ENCODE peak calls at places on chromosomes 16 and 17, in ten cellular contexts. One of them, this sample, is unnamed.
A peak's percentile ranks its signal among the peaks of the same experiment; 100 is the strongest.

GRCh38 chr17:59154721-59155438 is at the start of gene SKA2:
- DNase-seq in gastrocnemius medialis: no peak
- DNase-seq in transverse colon: peak; percentile 97
- DNase-seq in A549: peak; percentile 95
- DNase-seq in endothelial cell of umbilical vein: no peak
- DNase-seq in stomach: peak; percentile 97
- DNase-seq in breast epithelium: peak; percentile 95
- DNase-seq in uterus: peak; percentile 95
- DNase-seq in ovary: peak; percentile 95
- DNase-seq in right lobe of liver: peak; percentile 96
- DNase-seq in this sample: peak; percentile 99

GRCh38 chr17:77420804-77421634 is 280.2 kb downstream of the SEC14L1 start:
- DNase-seq in transverse colon: peak; percentile 56
- DNase-seq in A549: peak; percentile 54
- DNase-seq in uterus: peak; percentile 84
- DNase-seq in breast epithelium: no peak
- DNase-seq in stomach: no peak
- DNase-seq in gastrocnemius medialis: peak; percentile 70
- DNase-seq in ovary: peak; percentile 82
- DNase-seq in endothelial cell of umbilical vein: peak; percentile 42
- DNase-seq in right lobe of liver: peak; percentile 75
- DNase-seq in this sample: no peak

GRCh38 chr17:14827394-14827793 is 437.7 kb downstream of the PMP22 start:
- DNase-seq in A549: no peak
- DNase-seq in transverse colon: no peak
- DNase-seq in ovary: no peak
- DNase-seq in stomach: no peak
- DNase-seq in uterus: no peak
- DNase-seq in gastrocnemius medialis: no peak
- DNase-seq in breast epithelium: no peak
- DNase-seq in right lobe of liver: no peak
- DNase-seq in endothelial cell of umbilical vein: no peak
- DNase-seq in this sample: no peak

GRCh38 chr16:47025641-47026040 is 52.2 kb upstream of the DNAJA2 start:
- DNase-seq in uterus: no peak
- DNase-seq in ovary: no peak
- DNase-seq in right lobe of liver: no peak
- DNase-seq in transverse colon: no peak
- DNase-seq in A549: no peak
- DNase-seq in breast epithelium: no peak
- DNase-seq in stomach: no peak
- DNase-seq in gastrocnemius medialis: no peak
- DNase-seq in endothelial cell of umbilical vein: no peak
- DNase-seq in this sample: no peak

GRCh38 chr17:62064791-62065563 is at the start of gene MED13:
- DNase-seq in transverse colon: peak; percentile 71
- DNase-seq in endothelial cell of umbilical vein: peak; percentile 60
- DNase-seq in right lobe of liver: peak; percentile 79
- DNase-seq in A549: peak; percentile 69
- DNase-seq in uterus: peak; percentile 56
- DNase-seq in breast epithelium: peak; percentile 57
- DNase-seq in gastrocnemius medialis: peak; percentile 74
- DNase-seq in ovary: peak; percentile 60
- DNase-seq in stomach: peak; percentile 64
- DNase-seq in this sample: no peak

GRCh38 chr17:34980681-34981537 is 597 bp downstream of the LIG3 start:
- DNase-seq in gastrocnemius medialis: peak; percentile 53
- DNase-seq in transverse colon: peak; percentile 78
- DNase-seq in uterus: peak; percentile 64
- DNase-seq in ovary: peak; percentile 51
- DNase-seq in stomach: peak; percentile 74
- DNase-seq in breast epithelium: peak; percentile 76
- DNase-seq in A549: peak; percentile 86
- DNase-seq in right lobe of liver: peak; percentile 80
- DNase-seq in endothelial cell of umbilical vein: peak; percentile 80
- DNase-seq in this sample: no peak

GRCh38 chr17:58325976-58326468 is 2.6 kb downstream of the TSPOAP1 start:
- DNase-seq in transverse colon: no peak
- DNase-seq in A549: no peak
- DNase-seq in right lobe of liver: peak; percentile 52
- DNase-seq in stomach: no peak
- DNase-seq in ovary: no peak
- DNase-seq in uterus: no peak
- DNase-seq in endothelial cell of umbilical vein: no peak
- DNase-seq in breast epithelium: no peak
- DNase-seq in gastrocnemius medialis: no peak
- DNase-seq in this sample: no peak

GRCh38 chr17:61574542-61575351 is 16.3 kb downstream of the NACA2 start:
- DNase-seq in uterus: no peak
- DNase-seq in ovary: no peak
- DNase-seq in right lobe of liver: no peak
- DNase-seq in breast epithelium: no peak
- DNase-seq in stomach: no peak
- DNase-seq in gastrocnemius medialis: no peak
- DNase-seq in endothelial cell of umbilical vein: peak; percentile 16
- DNase-seq in transverse colon: no peak
- DNase-seq in A549: peak; percentile 80
- DNase-seq in this sample: no peak

GRCh38 chr16:56950881-56951771 is 10.6 kb upstream of the CETP start:
- DNase-seq in breast epithelium: no peak
- DNase-seq in stomach: peak; percentile 70
- DNase-seq in gastrocnemius medialis: peak; percentile 43
- DNase-seq in uterus: no peak
- DNase-seq in ovary: peak; percentile 39
- DNase-seq in A549: peak; percentile 60
- DNase-seq in transverse colon: peak; percentile 59
- DNase-seq in endothelial cell of umbilical vein: peak; percentile 59
- DNase-seq in right lobe of liver: no peak
- DNase-seq in this sample: no peak

GRCh38 chr16:4461250-4462085 is 13.0 kb downstream of the NMRAL1 start:
- DNase-seq in transverse colon: no peak
- DNase-seq in stomach: no peak
- DNase-seq in ovary: no peak
- DNase-seq in A549: no peak
- DNase-seq in breast epithelium: no peak
- DNase-seq in endothelial cell of umbilical vein: no peak
- DNase-seq in right lobe of liver: no peak
- DNase-seq in gastrocnemius medialis: no peak
- DNase-seq in uterus: no peak
- DNase-seq in this sample: no peak

GRCh38 chr16:89557230-89557935 is 3.1 kb upstream of the RPL13 start:
- DNase-seq in uterus: peak; percentile 72
- DNase-seq in breast epithelium: peak; percentile 76
- DNase-seq in gastrocnemius medialis: peak; percentile 75
- DNase-seq in transverse colon: peak; percentile 83
- DNase-seq in endothelial cell of umbilical vein: peak; percentile 85
- DNase-seq in ovary: peak; percentile 57
- DNase-seq in stomach: peak; percentile 80
- DNase-seq in right lobe of liver: peak; percentile 83
- DNase-seq in A549: peak; percentile 78
- DNase-seq in this sample: no peak

GRCh38 chr17:76271669-76272540 is 6.8 kb downstream of the UBALD2 start:
- DNase-seq in stomach: peak; percentile 58
- DNase-seq in gastrocnemius medialis: no peak
- DNase-seq in ovary: peak; percentile 40
- DNase-seq in breast epithelium: no peak
- DNase-seq in transverse colon: peak; percentile 71
- DNase-seq in A549: no peak
- DNase-seq in uterus: no peak
- DNase-seq in right lobe of liver: no peak
- DNase-seq in endothelial cell of umbilical vein: peak; percentile 21
- DNase-seq in this sample: no peak

GRCh38 chr16:50068550-50068949 is 2.8 kb downstream of the HEATR3 start:
- DNase-seq in A549: no peak
- DNase-seq in transverse colon: no peak
- DNase-seq in ovary: no peak
- DNase-seq in stomach: no peak
- DNase-seq in breast epithelium: no peak
- DNase-seq in gastrocnemius medialis: no peak
- DNase-seq in endothelial cell of umbilical vein: peak; percentile 26
- DNase-seq in uterus: no peak
- DNase-seq in right lobe of liver: no peak
- DNase-seq in this sample: no peak

GRCh38 chr17:36600477-36600876 is 906 bp upstream of the MRM1 start:
- DNase-seq in stomach: no peak
- DNase-seq in ovary: no peak
- DNase-seq in endothelial cell of umbilical vein: no peak
- DNase-seq in breast epithelium: peak; percentile 49
- DNase-seq in right lobe of liver: no peak
- DNase-seq in uterus: peak; percentile 8
- DNase-seq in transverse colon: no peak
- DNase-seq in A549: no peak
- DNase-seq in gastrocnemius medialis: no peak
- DNase-seq in this sample: no peak

GRCh38 chr17:34620458-34620857 is 41.1 kb downstream of the TMEM132E start:
- DNase-seq in endothelial cell of umbilical vein: no peak
- DNase-seq in breast epithelium: no peak
- DNase-seq in ovary: no peak
- DNase-seq in transverse colon: no peak
- DNase-seq in right lobe of liver: no peak
- DNase-seq in gastrocnemius medialis: no peak
- DNase-seq in uterus: no peak
- DNase-seq in A549: no peak
- DNase-seq in stomach: no peak
- DNase-seq in this sample: no peak

GRCh38 chr16:951660-952301 is 19.0 kb downstream of the LMF1 start:
- DNase-seq in breast epithelium: no peak
- DNase-seq in A549: no peak
- DNase-seq in transverse colon: no peak
- DNase-seq in uterus: no peak
- DNase-seq in gastrocnemius medialis: no peak
- DNase-seq in endothelial cell of umbilical vein: no peak
- DNase-seq in right lobe of liver: peak; percentile 38
- DNase-seq in stomach: no peak
- DNase-seq in ovary: no peak
- DNase-seq in this sample: no peak

GRCh38 chr17:78112508-78113471 is 15.8 kb downstream of the TMC6 start:
- DNase-seq in gastrocnemius medialis: peak; percentile 73
- DNase-seq in uterus: peak; percentile 76
- DNase-seq in breast epithelium: peak; percentile 75
- DNase-seq in stomach: peak; percentile 87
- DNase-seq in endothelial cell of umbilical vein: peak; percentile 51
- DNase-seq in A549: peak; percentile 96
- DNase-seq in transverse colon: peak; percentile 85
- DNase-seq in right lobe of liver: peak; percentile 82
- DNase-seq in ovary: peak; percentile 58
- DNase-seq in this sample: no peak

GRCh38 chr17:9982159-9982558 is 77.1 kb upstream of the RCVRN start:
- DNase-seq in gastrocnemius medialis: no peak
- DNase-seq in ovary: no peak
- DNase-seq in transverse colon: peak; percentile 15
- DNase-seq in uterus: no peak
- DNase-seq in endothelial cell of umbilical vein: no peak
- DNase-seq in breast epithelium: peak; percentile 22
- DNase-seq in stomach: no peak
- DNase-seq in A549: peak; percentile 53
- DNase-seq in right lobe of liver: no peak
- DNase-seq in this sample: no peak
- TF ChIP-seq CTCF in gastrocnemius medialis: no peak
- TF ChIP-seq CTCF in ovary: no peak
- TF ChIP-seq CTCF in transverse colon: peak; percentile 15
- TF ChIP-seq CTCF in uterus: no peak
- TF ChIP-seq CTCF in endothelial cell of umbilical vein: no peak
- TF ChIP-seq CTCF in breast epithelium: no peak
- TF ChIP-seq CTCF in stomach: no peak
- TF ChIP-seq CTCF in A549: peak; percentile 45
- TF ChIP-seq CTCF in right lobe of liver: no peak
- TF ChIP-seq CTCF in this sample: no peak

GRCh38 chr16:35908942-35909341 is 2449.5 kb downstream of the TP53TG3F start:
- DNase-seq in gastrocnemius medialis: no peak
- DNase-seq in endothelial cell of umbilical vein: no peak
- DNase-seq in right lobe of liver: no peak
- DNase-seq in stomach: no peak
- DNase-seq in breast epithelium: no peak
- DNase-seq in transverse colon: no peak
- DNase-seq in ovary: no peak
- DNase-seq in A549: no peak
- DNase-seq in uterus: no peak
- DNase-seq in this sample: no peak
- H3K9me3 ChIP-seq in gastrocnemius medialis: no peaks in the 10 kb centered on the region
- H3K9me3 ChIP-seq in endothelial cell of umbilical vein: peaks cover 5% of the 10 kb centered on the region
- H3K9me3 ChIP-seq in right lobe of liver: no peaks in the 10 kb centered on the region
- H3K9me3 ChIP-seq in stomach: peaks cover 10% of the 10 kb centered on the region
- H3K9me3 ChIP-seq in breast epithelium: peaks cover 12% of the 10 kb centered on the region
- H3K9me3 ChIP-seq in transverse colon: peaks cover 5% of the 10 kb centered on the region
- H3K9me3 ChIP-seq in ovary: no peaks in the 10 kb centered on the region
- H3K9me3 ChIP-seq in A549: peaks cover 6% of the 10 kb centered on the region
- H3K9me3 ChIP-seq in uterus: no peaks in the 10 kb centered on the region
- H3K9me3 ChIP-seq in this sample: no peaks in the 10 kb centered on the region

DNA sequence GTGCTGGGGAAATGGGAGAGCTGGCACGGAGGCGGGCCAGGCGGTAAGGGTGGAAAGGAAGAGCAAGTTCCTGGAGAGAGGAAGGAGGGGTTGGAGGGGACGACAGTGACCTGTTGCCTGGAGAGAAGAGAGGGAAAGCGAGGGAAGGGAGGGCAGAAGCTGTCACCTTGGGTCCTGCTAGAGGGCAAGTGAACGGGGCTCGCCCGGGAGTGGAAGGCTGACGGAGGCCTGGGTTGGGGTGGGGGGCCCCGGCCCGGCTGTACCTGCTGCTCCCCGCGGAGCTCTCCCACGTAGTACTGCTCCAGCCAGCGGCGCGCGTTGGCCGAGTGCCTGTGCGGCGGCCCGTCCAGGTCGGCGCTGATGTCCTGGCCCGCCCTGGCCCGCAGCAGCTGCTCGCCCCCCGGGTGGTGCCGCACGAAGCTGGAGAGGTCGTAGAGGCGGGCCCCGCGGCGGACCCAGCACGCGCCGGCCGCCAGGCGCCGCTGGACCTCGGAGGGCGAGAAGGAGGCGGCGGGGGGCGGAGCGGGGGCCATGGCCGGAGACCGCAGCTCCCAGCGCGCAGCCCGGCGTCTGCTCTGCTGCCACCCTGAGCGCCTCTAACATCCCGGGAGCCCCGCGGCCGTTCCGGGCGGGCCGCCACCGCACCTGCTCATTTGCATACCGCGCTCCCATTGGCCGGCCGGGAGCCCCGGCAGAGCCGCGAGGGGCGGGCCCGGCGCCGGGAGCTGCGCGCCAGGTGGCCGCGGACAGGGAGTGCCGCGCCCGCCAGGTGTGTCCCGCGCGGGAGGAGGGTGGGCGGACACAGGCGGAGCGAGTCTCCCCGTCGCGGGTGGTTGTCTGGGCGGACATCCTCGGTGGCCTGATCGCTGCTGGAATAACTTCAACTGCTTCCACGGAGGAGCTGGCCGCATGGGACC is at the start of gene FA2H:
- DNase-seq in A549: peak; percentile 96
- DNase-seq in ovary: peak; percentile 42
- DNase-seq in uterus: peak; percentile 18
- DNase-seq in transverse colon: peak; percentile 93
- DNase-seq in endothelial cell of umbilical vein: peak; percentile 27
- DNase-seq in breast epithelium: peak; percentile 87
- DNase-seq in gastrocnemius medialis: peak; percentile 35
- DNase-seq in right lobe of liver: peak; percentile 82
- DNase-seq in stomach: peak; percentile 96
- DNase-seq in this sample: peak; percentile 79
- TF ChIP-seq POLR2A in A549: peak; percentile 34
- TF ChIP-seq POLR2A in ovary: no peak
- TF ChIP-seq POLR2A in uterus: no peak
- TF ChIP-seq POLR2A in transverse colon: peak; percentile 81
- TF ChIP-seq POLR2A in endothelial cell of umbilical vein: no peak
- TF ChIP-seq POLR2A in breast epithelium: no peak
- TF ChIP-seq POLR2A in gastrocnemius medialis: no peak
- TF ChIP-seq POLR2A in right lobe of liver: peak; percentile 48
- TF ChIP-seq POLR2A in stomach: no peak
- TF ChIP-seq POLR2A in this sample: peak; percentile 17

GRCh38 chr17:7380321-7380720 is 568 bp upstream of the TNK1 start:
- DNase-seq in ovary: peak; percentile 64
- DNase-seq in endothelial cell of umbilical vein: no peak
- DNase-seq in uterus: no peak
- DNase-seq in gastrocnemius medialis: no peak
- DNase-seq in stomach: peak; percentile 80
- DNase-seq in right lobe of liver: peak; percentile 65
- DNase-seq in breast epithelium: peak; percentile 89
- DNase-seq in A549: no peak
- DNase-seq in transverse colon: peak; percentile 68
- DNase-seq in this sample: no peak
- TF ChIP-seq CTCF in ovary: no peak
- TF ChIP-seq CTCF in endothelial cell of umbilical vein: no peak
- TF ChIP-seq CTCF in uterus: no peak
- TF ChIP-seq CTCF in gastrocnemius medialis: no peak
- TF ChIP-seq CTCF in stomach: no peak
- TF ChIP-seq CTCF in right lobe of liver: no peak
- TF ChIP-seq CTCF in breast epithelium: no peak
- TF ChIP-seq CTCF in A549: no peak
- TF ChIP-seq CTCF in transverse colon: no peak
- TF ChIP-seq CTCF in this sample: no peak